ENCODE peak calls at places on chromosomes 11 and 22, in five cellular contexts. U is body of pancreas, K is OCI-LY7, X is lung, M is HepG2. L is an unnamed sample.

GRCh38 chr22:31477329-31477728 is 12.3 kb downstream of the EIF4ENIF1 start:
- DNase-seq in U (no peak), K (peak; percentile 68), X (no peak), M (no peak), L (no peak)

GRCh38 chr11:122074022-122074421 is 42.0 kb downstream of the BLID start:
- DNase-seq in U (no peak), K (no peak), X (no peak), M (no peak), L (no peak)

GRCh38 chr11:105232021-105232420 is 92.5 kb upstream of the CARD18 start:
- DNase-seq in U (no peak), K (no peak), X (no peak), M (no peak), L (no peak)

GRCh38 chr11:131916633-131917032 is 546.2 kb downstream of the NTM start:
- DNase-seq in U (no peak), K (no peak), X (no peak), M (no peak), L (no peak)

GRCh38 chr22:50085211-50085999 is at the start of gene MLC1:
- DNase-seq in U (no peak), K (no peak), X (no peak), M (no peak), L (no peak)

GRCh38 chr22:38872831-38873248 is 824 bp upstream of the CBX6 start:
- DNase-seq in U (peak; percentile 65), K (no peak), X (peak; percentile 68), M (no peak), L (peak; percentile 49)

GRCh38 chr11:44004452-44004833 is 43.3 kb upstream of the ACCSL start:
- DNase-seq in U (no peak), K (no peak), X (no peak), M (no peak), L (peak; percentile 7)

GRCh38 chr11:65826972-65827773 is 6.6 kb upstream of the SNX32 start:
- DNase-seq in U (no peak), K (no peak), X (no peak), M (no peak), L (no peak)

GRCh38 chr11:79663012-79663411 is 222.2 kb upstream of the TENM4 start:
- DNase-seq in U (no peak), K (no peak), X (no peak), M (no peak), L (no peak)

GRCh38 chr11:80118071-80118470 is 677.2 kb upstream of the TENM4 start:
- DNase-seq in U (no peak), K (no peak), X (no peak), M (no peak), L (no peak)

GRCh38 chr11:20723366-20723765 is 54.0 kb downstream of the NELL1 start:
- DNase-seq in U (no peak), K (no peak), X (no peak), M (no peak), L (no peak)
- H3K4me1 ChIP-seq in U (no peaks in the 10 kb centered on the region), K (no peaks in the 10 kb centered on the region), X (no peaks in the 10 kb centered on the region), M (no peaks in the 10 kb centered on the region), L (no peaks in the 10 kb centered on the region)

DNA sequence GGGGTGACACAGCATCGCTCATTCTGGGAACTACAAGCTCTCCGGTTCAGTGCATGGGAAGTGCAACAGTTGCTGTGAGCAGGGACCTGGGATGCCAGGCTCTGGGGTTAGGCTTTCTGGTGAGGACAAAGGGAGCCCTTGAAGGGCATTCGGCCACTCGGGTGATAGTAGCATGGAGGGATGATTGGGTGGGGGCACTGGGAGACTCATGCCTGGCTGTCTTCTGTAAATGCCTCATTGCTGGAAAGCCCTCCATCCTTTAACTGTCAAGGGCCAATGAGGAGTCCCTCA is 9.9 kb downstream of the OAF start:
- DNase-seq in U (no peak), K (no peak), X (no peak), M (no peak), L (no peak)
- H3K4me1 ChIP-seq in U (peaks cover 63% of the 10 kb centered on the region), K (peaks cover 10% of the 10 kb centered on the region), X (no peaks in the 10 kb centered on the region), M (peaks cover 58% of the 10 kb centered on the region), L (no peaks in the 10 kb centered on the region)

GRCh38 chr11:11584937-11585336 is 36.9 kb downstream of the GALNT18 start:
- DNase-seq in U (no peak), K (no peak), X (no peak), M (no peak), L (no peak)
- H3K4me1 ChIP-seq in U (peaks cover 7% of the 10 kb centered on the region), K (no peaks in the 10 kb centered on the region), X (peaks cover 31% of the 10 kb centered on the region), M (no peaks in the 10 kb centered on the region), L (no peaks in the 10 kb centered on the region)

DNA sequence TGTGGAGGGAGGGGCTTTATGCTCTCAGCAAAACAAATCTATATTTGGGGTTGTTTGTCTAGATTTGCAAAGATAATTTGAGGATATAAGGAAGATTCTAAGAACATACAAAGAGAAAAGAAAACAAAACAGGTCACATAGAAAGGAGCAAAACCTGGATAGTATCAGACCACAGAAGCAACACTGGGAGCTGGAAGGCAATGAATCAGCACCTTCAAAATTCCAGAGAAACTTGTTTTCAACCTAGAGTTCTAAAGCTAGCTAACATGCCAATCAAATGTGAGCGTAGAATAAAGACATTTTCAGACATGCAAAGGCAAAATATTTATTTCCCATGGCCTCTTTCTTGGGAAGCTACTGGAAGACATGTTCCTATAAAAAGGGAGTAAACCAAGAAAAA is 125.0 kb upstream of the CSNK2A3 start:
- DNase-seq in U (no peak), K (no peak), X (no peak), M (no peak), L (no peak)
- H3K4me1 ChIP-seq in U (no peaks in the 10 kb centered on the region), K (no peaks in the 10 kb centered on the region), X (peaks cover 2% of the 10 kb centered on the region), M (no peaks in the 10 kb centered on the region), L (no peaks in the 10 kb centered on the region)

GRCh38 chr22:43883012-43883661 is 8.7 kb downstream of the PNPLA5 start:
- DNase-seq in U (peak; percentile 28), K (peak; percentile 75), X (no peak), M (peak; percentile 77), L (peak; percentile 50)

GRCh38 chr22:43885319-43885671 is 6.5 kb downstream of the PNPLA5 start:
- DNase-seq in U (no peak), K (no peak), X (no peak), M (no peak), L (no peak)

GRCh38 chr22:43884600-43885318 is 7.1 kb downstream of the PNPLA5 start:
- DNase-seq in U (peak; percentile 50), K (peak; percentile 56), X (peak; percentile 48), M (no peak), L (peak; percentile 62)

GRCh38 chr22:43882122-43882767 is 9.6 kb downstream of the PNPLA5 start:
- DNase-seq in U (no peak), K (no peak), X (no peak), M (no peak), L (no peak)

DNA sequence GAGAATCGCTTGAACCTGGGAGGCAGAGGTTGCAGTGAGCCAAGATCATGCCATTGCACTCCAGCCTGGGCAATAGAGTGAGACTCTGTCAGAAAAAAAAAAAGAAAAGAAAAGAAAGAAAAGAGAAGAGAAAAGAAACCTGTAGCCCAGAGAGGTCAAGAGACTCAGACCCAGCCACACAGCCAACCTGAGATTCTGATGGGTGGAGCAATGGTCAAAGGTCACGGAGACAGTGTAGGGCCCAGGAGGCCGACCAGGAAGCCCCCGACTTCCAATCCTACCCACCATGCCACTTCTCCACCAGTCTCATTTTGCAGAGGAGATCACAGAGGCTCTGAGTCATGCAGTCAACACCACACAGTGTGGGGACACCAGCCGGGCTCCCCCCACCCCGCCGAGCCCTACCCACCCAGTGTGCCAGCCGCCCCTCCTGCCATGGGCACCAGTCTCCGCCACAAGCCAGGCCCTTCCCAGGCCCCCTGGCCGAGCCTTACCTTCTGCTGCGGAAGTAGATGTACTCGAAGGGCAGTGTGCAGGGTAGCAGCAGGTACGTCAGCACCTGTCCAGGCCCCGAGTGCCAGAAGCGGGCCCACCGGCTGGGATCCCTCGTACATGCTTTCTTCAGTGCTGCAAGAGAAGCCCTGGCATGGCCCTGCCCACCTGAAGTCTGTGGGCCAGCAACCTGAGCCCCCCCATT is 7.9 kb downstream of the PNPLA5 start:
- DNase-seq in U (no peak), K (no peak), X (no peak), M (no peak), L (no peak)
- H3K4me1 ChIP-seq in U (peaks cover 6% of the 10 kb centered on the region), K (peaks cover 8% of the 10 kb centered on the region), X (no peaks in the 10 kb centered on the region), M (no peaks in the 10 kb centered on the region), L (no peaks in the 10 kb centered on the region)